ENCODE peak calls at places on chromosome 17, in four cellular contexts. X is EL; O is kidney glomerular epithelial cell; T is stimulated activated CD4-positive, alpha-beta T cell treated with anti-CD3 and anti-CD28 coated beads, Interleukin-4, amount 100 ng/mL, for 4 hours. N is an unnamed sample.

GRCh38 chr17:67489273-67489672 is 112.2 kb downstream of the PITPNC1 start:
- DNase-seq in X (no peak), O (no peak), T (no peak), N (no peak)

GRCh38 chr17:16516594-16517018 is 24.6 kb upstream of the LRRC75A start:
- DNase-seq in X (peak; percentile 84), O (peak; percentile 77), T (no peak), N (peak; percentile 57)

GRCh38 chr17:9259419-9259818 is 238.1 kb downstream of the NTN1 start:
- DNase-seq in X (no peak), O (no peak), T (no peak), N (no peak)

GRCh38 chr17:77716289-77716929 is 242.1 kb upstream of the TNRC6C start:
- DNase-seq in X (no peak), O (no peak), T (no peak), N (no peak)

GRCh38 chr17:80008383-80008840 is 27.3 kb downstream of the TBC1D16 start:
- DNase-seq in X (peak; percentile 64), O (peak; percentile 61), T (peak; percentile 77), N (peak; percentile 58)

GRCh38 chr17:38716368-38717005 is 11.4 kb downstream of the MLLT6 start:
- DNase-seq in X (no peak), O (no peak), T (no peak), N (no peak)

GRCh38 chr17:2089021-2089422 is 34.1 kb downstream of the HIC1 start:
- DNase-seq in X (peak; percentile 64), O (no peak), T (no peak), N (no peak)

GRCh38 chr17:56319531-56319930 is 166.3 kb downstream of the ANKFN1 start:
- DNase-seq in X (peak; percentile 76), O (peak; percentile 45), T (no peak), N (peak; percentile 30)

GRCh38 chr17:4407851-4408250 is 25.9 kb upstream of the SPNS3 start:
- DNase-seq in X (no peak), O (no peak), T (no peak), N (no peak)

GRCh38 chr17:35116845-35117244 is 2.8 kb downstream of the RAD51D start:
- DNase-seq in X (no peak), O (no peak), T (no peak), N (no peak)

GRCh38 chr17:41533613-41534012 is 5.5 kb upstream of the KRT19 start:
- DNase-seq in X (no peak), O (no peak), T (no peak), N (no peak)

GRCh38 chr17:39627717-39628516 is 1.2 kb downstream of the PPP1R1B start:
- DNase-seq in X (no peak), O (no peak), T (no peak), N (no peak)

GRCh38 chr17:80658821-80659220 is 114.2 kb downstream of the RPTOR start:
- DNase-seq in X (no peak), O (no peak), T (no peak), N (no peak)

GRCh38 chr17:50101346-50102163 is 6.4 kb downstream of the PDK2 start:
- DNase-seq in X (no peak), O (peak; percentile 29), T (no peak), N (peak; percentile 50)

GRCh38 chr17:39261286-39261685 is 35.5 kb upstream of the STAC2 start:
- DNase-seq in X (no peak), O (no peak), T (no peak), N (no peak)

GRCh38 chr17:49515196-49515770 is 20.2 kb downstream of the NGFR start:
- DNase-seq in X (peak; percentile 94), O (peak; percentile 93), T (no peak), N (peak; percentile 94)

GRCh38 chr17:69722518-69722917 is 308.0 kb downstream of the MAP2K6 start:
- DNase-seq in X (no peak), O (no peak), T (no peak), N (no peak)

GRCh38 chr17:2181206-2181983 is 122.2 kb downstream of the SMG6 start:
- DNase-seq in X (peak; percentile 87), O (peak; percentile 66), T (no peak), N (peak; percentile 41)

GRCh38 chr17:58998871-58999270 is 107.8 kb downstream of the TRIM37 start:
- DNase-seq in X (no peak), O (no peak), T (no peak), N (no peak)

GRCh38 chr17:37676115-37676925 is 33.1 kb upstream of the DDX52 start:
- DNase-seq in X (peak; percentile 29), O (peak; percentile 87), T (no peak), N (peak; percentile 43)

GRCh38 chr17:40032322-40033320 is 17.4 kb downstream of the CSF3 start:
- DNase-seq in X (no peak), O (no peak), T (no peak), N (no peak)

GRCh38 chr17:28950017-28950751 is 1.1 kb downstream of the PHF12 start:
- DNase-seq in X (peak; percentile 58), O (no peak), T (peak; percentile 47), N (peak; percentile 25)

GRCh38 chr17:3019761-3020160 is 43.6 kb downstream of the OR1D5 start:
- DNase-seq in X (no peak), O (no peak), T (no peak), N (no peak)

GRCh38 chr17:2703606-2704005 is 8.0 kb downstream of the CLUH start:
- DNase-seq in X (no peak), O (no peak), T (no peak), N (no peak)

GRCh38 chr17:42111901-42112551 is 488 bp downstream of the DHX58 start:
- DNase-seq in X (peak; percentile 78), O (peak; percentile 36), T (no peak), N (peak; percentile 22)